ENCODE peak calls at places on chromosomes 13 and 19, in five cellular contexts. X is nucleus accumbens; Y is amygdala; W is RWPE1; A is activated naive CD8-positive, alpha-beta T cell treated with anti-CD3 and anti-CD28 coated beads for 36 hours. H is an unnamed sample.

GRCh38 chr19:40347476-40348124 is 597 bp downstream of the C19orf47 start:
- DNase-seq in W (no peak), A (no peak), Y (no peak), X (no peak), H (no peak)

GRCh38 chr13:23867027-23867491 is 22.1 kb downstream of the MIPEP start:
- DNase-seq in A (no peak), X (no peak), W (no peak), Y (no peak), H (no peak)

GRCh38 chr19:6577410-6578125 is 13.4 kb downstream of the CD70 start:
- DNase-seq in X (no peak), A (no peak), Y (no peak), W (peak; percentile 88), H (no peak)

GRCh38 chr19:33673258-33673875 is 51.6 kb downstream of the CHST8 start:
- DNase-seq in A (no peak), W (no peak), Y (no peak), X (no peak), H (no peak)

GRCh38 chr19:33048806-33049676 is 15.6 kb downstream of the RHPN2 start:
- DNase-seq in Y (no peak), A (no peak), W (peak; percentile 49), X (no peak), H (no peak)

GRCh38 chr19:48997972-48998371 is 4.3 kb downstream of the RUVBL2 start:
- DNase-seq in Y (no peak), A (peak; percentile 43), X (no peak), W (no peak), H (no peak)

GRCh38 chr19:47405854-47406417 is 13.4 kb downstream of the MEIS3 start:
- DNase-seq in X (no peak), Y (no peak), A (no peak), W (no peak), H (no peak)

GRCh38 chr19:32220951-32221350 is 124.5 kb upstream of the ZNF507 start:
- DNase-seq in Y (no peak), X (no peak), W (no peak), A (no peak), H (no peak)

GRCh38 chr13:95948646-95949045 is 104.6 kb downstream of the UGGT2 start:
- DNase-seq in X (no peak), Y (no peak), A (no peak), W (no peak), H (no peak)

GRCh38 chr13:51849145-51850101 is 4.4 kb upstream of the TMEM272 start:
- DNase-seq in X (no peak), W (no peak), Y (no peak), A (peak; percentile 24), H (no peak)

GRCh38 chr13:23671367-23671766 is 101.2 kb downstream of the TNFRSF19 start:
- DNase-seq in W (no peak), Y (no peak), A (no peak), X (no peak), H (no peak)

GRCh38 chr13:43411211-43411610 is 375.6 kb downstream of the ENOX1 start:
- DNase-seq in W (no peak), A (no peak), Y (no peak), X (no peak), H (no peak)

GRCh38 chr13:33191425-33192221 is 93.9 kb downstream of the STARD13 start:
- DNase-seq in A (no peak), X (no peak), Y (no peak), W (no peak), H (no peak)

GRCh38 chr13:87498681-87499080 is 172.5 kb upstream of the SLITRK5 start:
- DNase-seq in W (peak; percentile 10), A (no peak), X (no peak), Y (no peak), H (no peak)

GRCh38 chr19:41753159-41753558 is 2.2 kb upstream of the CEACAM6 start:
- DNase-seq in A (peak; percentile 71), X (no peak), Y (no peak), W (peak; percentile 51), H (no peak)

GRCh38 chr19:10295305-10295846 is 5.6 kb downstream of the ICAM5 start:
- DNase-seq in Y (no peak), X (no peak), W (no peak), A (peak; percentile 46), H (no peak)

GRCh38 chr19:38285567-38285966 is 18.5 kb upstream of the C19orf33 start:
- DNase-seq in Y (no peak), A (no peak), W (no peak), X (no peak), H (no peak)

GRCh38 chr19:49473868-49474544 is at the start of gene FLT3LG:
- DNase-seq in X (peak; percentile 35), A (peak; percentile 92), W (peak; percentile 81), Y (no peak), H (peak; percentile 31)

GRCh38 chr13:30968734-30969335 is 36.4 kb downstream of the TEX26 start:
- DNase-seq in A (no peak), W (no peak), Y (no peak), X (no peak), H (no peak)

GRCh38 chr19:41228486-41228885 is 9.5 kb downstream of the AXL start:
- DNase-seq in W (no peak), A (no peak), Y (no peak), X (no peak), H (no peak)

GRCh38 chr19:41373993-41374392 is 2.3 kb upstream of the TMEM91 start:
- DNase-seq in X (peak; percentile 75), A (no peak), W (peak; percentile 57), Y (peak; percentile 41), H (peak; percentile 82)

GRCh38 chr19:55485439-55486011 is 537 bp downstream of the NAT14 start:
- DNase-seq in A (no peak), X (no peak), Y (no peak), W (no peak), H (no peak)

GRCh38 chr19:5949792-5950305 is 28.1 kb downstream of the RANBP3 start:
- DNase-seq in W (no peak), X (no peak), Y (no peak), A (peak; percentile 46), H (no peak)

GRCh38 chr13:59750860-59751259 is 412.9 kb downstream of the DIAPH3 start:
- DNase-seq in A (no peak), X (peak; percentile 69), Y (peak; percentile 12), W (no peak), H (peak; percentile 46)

GRCh38 chr13:85529216-85529590 is 270.0 kb downstream of the SLITRK6 start:
- DNase-seq in W (no peak), A (no peak), Y (no peak), X (no peak), H (no peak)

H was measured in anterior cingulate cortex.